ENCODE peak calls at places on chromosomes 16 and 17, in four cellular contexts. U is HepG2, L is K562, O is GM12878. M is an unnamed sample.

GRCh38 chr16:56263711-56264608 is 72.7 kb downstream of the GNAO1 start:
- DNase-seq in L (peak), O (no peak), U (peak), M (no peak)

GRCh38 chr17:75133001-75133400 is 1.5 kb upstream of the NT5C start:
- DNase-seq in L (no peak), O (no peak), U (peak), M (no peak)

GRCh38 chr16:68229431-68230175 is 6.3 kb downstream of the ESRP2 start:
- DNase-seq in O (no peak), L (peak), U (peak), M (peak)

GRCh38 chr16:88453217-88453531 is at the start of gene ZFPM1:
- DNase-seq in O (no peak), U (no peak), L (no peak), M (no peak)

GRCh38 chr16:66996983-66997358 is 8.6 kb downstream of the CES4A start:
- DNase-seq in O (no peak), L (no peak), U (no peak), M (no peak)

GRCh38 chr16:9206156-9206555 is 114.7 kb downstream of the HAPSTR1 start:
- DNase-seq in O (no peak), U (no peak), L (no peak), M (no peak)

GRCh38 chr17:48791128-48792032 is 25.6 kb downstream of the TTLL6 start:
- DNase-seq in L (peak), U (peak), O (peak), M (peak)

GRCh38 chr17:82898976-82899514 is 59.2 kb upstream of the ZNF750 start:
- DNase-seq in L (no peak), U (no peak), O (no peak), M (no peak)

GRCh38 chr16:87235810-87236515 is 81.2 kb downstream of the C16orf95 start:
- DNase-seq in O (no peak), L (no peak), U (no peak), M (peak)

GRCh38 chr16:4477966-4478365 is 1.8 kb downstream of the HMOX2 start:
- DNase-seq in U (no peak), L (no peak), O (no peak), M (no peak)

GRCh38 chr17:43217614-43218087 is 6.0 kb downstream of the TMEM106A start:
- DNase-seq in U (no peak), L (no peak), O (no peak), M (no peak)

GRCh38 chr16:73636196-73636595 is 588.3 kb upstream of the ZFHX3 start:
- DNase-seq in L (no peak), U (no peak), O (no peak), M (no peak)

GRCh38 chr17:77453613-77454559 is 313.1 kb downstream of the SEC14L1 start:
- DNase-seq in L (peak), O (no peak), U (peak), M (no peak)

GRCh38 chr17:77318491-77319210 is 177.9 kb downstream of the SEC14L1 start:
- DNase-seq in L (peak), U (no peak), O (no peak), M (peak)

GRCh38 chr17:40951011-40951622 is 13.7 kb upstream of the KRT23 start:
- DNase-seq in L (no peak), U (peak), O (no peak), M (no peak)

GRCh38 chr16:86215233-86215978 is 294.9 kb upstream of the FOXF1 start:
- DNase-seq in U (no peak), L (no peak), O (no peak), M (no peak)

GRCh38 chr17:16464001-16464640 is 27.9 kb downstream of the LRRC75A start:
- DNase-seq in U (no peak), O (no peak), L (no peak), M (no peak)

GRCh38 chr17:75878174-75878998 is at the start of gene TRIM47:
- DNase-seq in U (peak), O (no peak), L (peak), M (peak)

GRCh38 chr17:76688165-76688622 is 22.6 kb downstream of the MXRA7 start:
- DNase-seq in U (no peak), L (no peak), O (no peak), M (no peak)

GRCh38 chr17:16026895-16027294 is 27.3 kb downstream of the TTC19 start:
- DNase-seq in L (no peak), O (no peak), U (no peak), M (no peak)

GRCh38 chr16:11503566-11503965 is 83.2 kb downstream of the LITAF start:
- DNase-seq in L (no peak), U (no peak), O (no peak), M (no peak)

GRCh38 chr17:78058581-78058980 is 70.0 kb downstream of the TMC6 start:
- DNase-seq in L (no peak), U (no peak), O (no peak), M (no peak)

GRCh38 chr16:75027520-75028300 is 28.9 kb downstream of the ZNRF1 start:
- DNase-seq in L (no peak), O (no peak), U (no peak), M (no peak)

GRCh38 chr16:17296412-17296811 is 174.3 kb downstream of the XYLT1 start:
- DNase-seq in L (no peak), O (no peak), U (no peak), M (no peak)

GRCh38 chr16:677306-678190 is 2.1 kb downstream of the RHBDL1 start:
- DNase-seq in L (no peak), O (no peak), U (no peak), M (peak)

GRCh38 chr16:674968-675883 is at the start of gene RHBDL1:
- DNase-seq in O (no peak), U (peak), L (peak), M (peak)

GRCh38 chr16:678209-678857 is 1.9 kb upstream of the STUB1 start:
- DNase-seq in L (no peak), U (no peak), O (no peak), M (no peak)

GRCh38 chr16:675884-676564 is 553 bp downstream of the RHBDL1 start:
- DNase-seq in U (no peak), O (no peak), L (no peak), M (no peak)

GRCh38 chr16:676565-677297 is 1.3 kb downstream of the RHBDL1 start:
- DNase-seq in U (no peak), L (no peak), O (no peak), M (no peak)
- TF ChIP-seq ETV6 in U (no peak), L (no peak), O (no peak), M (no peak)

GRCh38 chr17:66655461-66655860 is 179.5 kb upstream of the CACNG5 start:
- DNase-seq in U (no peak), L (no peak), O (no peak), M (no peak)

GRCh38 chr17:66652840-66653507 is 181.9 kb upstream of the CACNG5 start:
- DNase-seq in L (no peak), U (no peak), O (no peak), M (no peak)

GRCh38 chr17:66654341-66654740 is 180.6 kb upstream of the CACNG5 start:
- DNase-seq in U (no peak), L (no peak), O (no peak), M (no peak)

GRCh38 chr17:66654764-66655163 is 180.2 kb upstream of the CACNG5 start:
- DNase-seq in O (no peak), U (no peak), L (no peak), M (no peak)

GRCh38 chr17:66655861-66656260 is 179.1 kb upstream of the CACNG5 start:
- DNase-seq in U (no peak), L (peak), O (no peak), M (no peak)
- TF ChIP-seq ETV6 in U (no peak), L (no peak), O (no peak), M (no peak)

DNA sequence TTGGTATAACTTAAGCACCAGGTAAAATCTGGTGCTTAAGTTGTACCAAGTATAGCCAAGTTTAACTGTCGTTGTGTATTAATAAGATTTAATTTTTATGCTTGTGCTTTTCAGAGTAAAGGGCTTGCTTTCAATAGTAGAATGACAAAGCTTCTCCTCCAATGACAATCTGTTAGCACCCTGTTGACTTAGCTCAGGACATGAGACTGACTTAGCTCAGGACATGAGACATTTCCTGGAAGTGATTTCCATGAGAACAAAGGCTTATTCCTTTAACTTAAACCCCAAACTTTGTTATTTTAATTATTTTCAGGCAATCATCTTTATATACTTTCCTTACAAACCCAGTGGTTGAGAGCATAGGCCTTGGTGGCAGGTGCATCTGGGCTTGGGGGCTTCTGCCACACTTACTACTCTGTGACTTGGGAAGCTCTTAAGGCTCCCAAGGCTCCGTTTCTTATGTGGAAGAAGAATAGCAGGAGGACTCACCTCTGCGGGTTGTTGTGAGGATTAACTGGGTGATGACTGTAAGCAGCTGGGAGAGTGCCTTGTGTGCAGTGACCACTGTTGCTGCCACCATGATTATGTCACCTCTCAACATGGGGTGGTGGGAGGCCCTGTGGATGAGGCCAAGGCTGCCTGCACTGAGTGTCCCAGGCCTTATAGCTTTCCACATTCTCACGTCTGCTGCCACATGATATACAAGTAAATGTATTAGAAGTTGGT is 59.4 kb upstream of the CMIP start:
- DNase-seq in U (no peak), L (no peak), O (no peak), M (no peak)
- TF ChIP-seq ETV6 in U (no peak), L (no peak), O (no peak), M (no peak)

GRCh38 chr17:7842950-7843535 is 9.0 kb downstream of the KDM6B start:
- DNase-seq in L (peak), O (no peak), U (peak), M (peak)
- TF ChIP-seq ETV6 in L (peak), O (no peak), U (peak), M (no peak)

DNA sequence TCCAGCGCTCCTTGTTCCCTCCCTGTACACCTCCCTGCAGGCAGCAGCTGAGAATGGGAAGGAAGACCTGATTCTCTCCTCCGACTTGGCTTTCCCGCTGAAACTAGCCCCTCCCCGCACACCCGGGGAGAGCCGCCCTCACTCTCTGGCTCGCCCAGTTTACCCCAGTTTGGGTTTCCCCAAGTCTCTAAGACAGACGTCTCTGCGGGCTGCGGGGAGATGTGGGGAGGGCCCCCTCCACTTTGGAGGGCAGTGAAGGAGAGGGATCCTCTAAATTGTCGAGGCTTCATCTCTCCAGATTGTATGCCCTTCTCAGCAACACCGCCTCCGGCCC is 797 bp downstream of the GRB7 start:
- DNase-seq in U (peak), O (no peak), L (peak), M (peak)
- TF ChIP-seq ETV6 in U (no peak), O (no peak), L (no peak), M (no peak)

GRCh38 chr16:22692916-22693646 is 120.9 kb upstream of the HS3ST2 start:
- DNase-seq in U (no peak), L (no peak), O (no peak), M (no peak)

GRCh38 chr16:22694887-22695382 is 119.0 kb upstream of the HS3ST2 start:
- DNase-seq in L (no peak), U (no peak), O (no peak), M (no peak)

GRCh38 chr16:22688930-22689329 is 125.0 kb upstream of the HS3ST2 start:
- DNase-seq in L (no peak), O (no peak), U (no peak), M (no peak)

GRCh38 chr16:22692034-22692433 is 121.9 kb upstream of the HS3ST2 start:
- DNase-seq in U (no peak), L (no peak), O (no peak), M (no peak)

GRCh38 chr16:22693670-22694340 is 120.2 kb upstream of the HS3ST2 start:
- DNase-seq in L (no peak), U (no peak), O (no peak), M (no peak)
- TF ChIP-seq ETV6 in L (no peak), U (no peak), O (no peak), M (no peak)

GRCh38 chr16:27640277-27640600 is 90.3 kb downstream of the KATNIP start:
- DNase-seq in O (no peak), L (no peak), U (no peak), M (peak)

GRCh38 chr16:27638833-27639587 is 89.1 kb downstream of the KATNIP start:
- DNase-seq in O (no peak), L (no peak), U (no peak), M (no peak)

GRCh38 chr16:27641260-27641659 is 91.3 kb downstream of the KATNIP start:
- DNase-seq in L (no peak), O (no peak), U (no peak), M (no peak)

GRCh38 chr16:27642753-27643152 is 92.8 kb downstream of the KATNIP start:
- DNase-seq in L (peak), U (peak), O (no peak), M (peak)

DNA sequence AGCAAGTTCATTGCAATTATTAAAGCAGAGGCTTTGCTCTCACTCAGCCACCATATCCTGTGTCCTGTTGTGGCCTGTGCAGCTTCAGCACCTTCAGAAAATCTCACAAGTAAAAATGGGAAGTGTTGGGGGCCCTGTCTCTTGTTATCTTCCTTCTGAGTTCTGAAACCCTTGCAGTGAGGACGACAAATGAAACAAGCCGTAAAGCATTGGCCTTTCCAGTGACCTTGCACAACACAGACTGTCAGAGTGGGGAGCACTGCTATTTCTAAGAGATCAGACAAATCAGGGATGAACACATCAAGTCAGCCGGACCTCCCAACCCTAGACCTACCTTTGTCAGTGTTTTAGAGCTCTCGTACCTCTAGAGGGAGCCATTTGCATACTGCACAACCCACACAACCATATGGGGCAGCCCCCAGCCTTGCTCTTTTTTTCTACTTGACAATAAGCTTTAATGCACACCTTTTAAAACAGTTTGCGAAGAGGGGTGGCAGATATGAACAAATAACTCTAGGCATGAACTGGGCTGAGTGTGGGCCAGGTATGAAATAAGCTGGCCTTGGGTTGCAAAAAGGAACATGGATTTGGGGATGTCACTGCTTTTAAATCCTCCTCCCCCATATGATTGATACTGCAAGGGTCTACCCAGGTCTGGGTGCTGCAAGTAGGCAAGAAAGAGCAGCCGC is 89.8 kb downstream of the KATNIP start:
- DNase-seq in U (peak), O (peak), L (peak), M (peak)
- TF ChIP-seq ETV6 in U (no peak), O (no peak), L (no peak), M (no peak)

GRCh38 chr17:81508639-81509047 is 4.0 kb downstream of the ACTG1 start:
- DNase-seq in U (peak), O (no peak), L (no peak), M (no peak)
- TF ChIP-seq ETV6 in U (no peak), O (no peak), L (no peak), M (no peak)